ENCODE peak calls at places on chromosomes 13 and 19, in six cellular contexts. L, O, E, C, U and R are unnamed samples.

GRCh38 chr19:20279516-20279915 is 112.5 kb downstream of the ZNF486 start:
- DNase-seq in L (no peak), O (no peak), E (no peak), C (no peak), U (no peak), R (no peak)

GRCh38 chr19:42596391-42597071 is 1.8 kb upstream of the CEACAM8 start:
- DNase-seq in L (no peak), O (peak; percentile 65), E (peak; percentile 24), C (peak; percentile 22), U (no peak), R (peak; percentile 50)

GRCh38 chr19:33303791-33304759 is 1.7 kb upstream of the CEBPA start:
- DNase-seq in L (no peak), O (peak; percentile 8), E (no peak), C (no peak), U (no peak), R (no peak)

GRCh38 chr19:12800873-12801465 is 631 bp downstream of the PRDX2 start:
- DNase-seq in L (no peak), O (no peak), E (no peak), C (no peak), U (no peak), R (no peak)

GRCh38 chr13:95100525-95101121 is 200.6 kb downstream of the ABCC4 start:
- DNase-seq in L (no peak), O (no peak), E (peak; percentile 45), C (peak; percentile 49), U (peak; percentile 4), R (no peak)

GRCh38 chr13:62879071-62879470 is 1463.4 kb upstream of the PCDH20 start:
- DNase-seq in L (no peak), O (no peak), E (peak; percentile 17), C (no peak), U (no peak), R (peak; percentile 86)

GRCh38 chr13:113817860-113818691 is 45.8 kb downstream of the GAS6 start:
- DNase-seq in L (peak; percentile 38), O (no peak), E (no peak), C (no peak), U (no peak), R (no peak)

GRCh38 chr13:44237276-44237767 is 136.3 kb upstream of the SERP2 start:
- DNase-seq in L (peak; percentile 66), O (no peak), E (peak; percentile 18), C (peak; percentile 64), U (no peak), R (no peak)

GRCh38 chr19:48619692-48620565 is 623 bp downstream of the SPHK2 start:
- DNase-seq in L (no peak), O (no peak), E (no peak), C (no peak), U (no peak), R (no peak)

GRCh38 chr19:9306443-9306842 is 3.2 kb downstream of the ZNF699 start:
- DNase-seq in L (no peak), O (no peak), E (peak; percentile 25), C (peak; percentile 53), U (no peak), R (no peak)

GRCh38 chr19:55679343-55680257 is 4.6 kb downstream of the EPN1 start:
- DNase-seq in L (no peak), O (no peak), E (no peak), C (no peak), U (no peak), R (no peak)

GRCh38 chr19:2615782-2616181 is 86.7 kb downstream of the GNG7 start:
- DNase-seq in L (no peak), O (no peak), E (no peak), C (no peak), U (no peak), R (no peak)

GRCh38 chr13:44402902-44403719 is 29.5 kb downstream of the SERP2 start:
- DNase-seq in L (no peak), O (no peak), E (no peak), C (no peak), U (peak; percentile 72), R (no peak)

GRCh38 chr13:113938716-113939115 is 35.2 kb downstream of the C13orf46 start:
- DNase-seq in L (peak; percentile 27), O (no peak), E (no peak), C (no peak), U (peak; percentile 42), R (peak; percentile 16)

GRCh38 chr19:10419646-10420443 is 493 bp upstream of the PDE4A start:
- DNase-seq in L (no peak), O (peak; percentile 75), E (no peak), C (no peak), U (no peak), R (peak; percentile 94)

GRCh38 chr13:40344270-40345148 is 321.9 kb downstream of the FOXO1 start:
- DNase-seq in L (no peak), O (no peak), E (no peak), C (peak; percentile 79), U (no peak), R (no peak)

GRCh38 chr13:106287351-106287750 is 248.1 kb downstream of the EFNB2 start:
- DNase-seq in L (no peak), O (no peak), E (no peak), C (no peak), U (no peak), R (no peak)

GRCh38 chr19:18860302-18860700 is 28.5 kb downstream of the UPF1 start:
- DNase-seq in L (no peak), O (no peak), E (no peak), C (no peak), U (no peak), R (no peak)

GRCh38 chr19:19597809-19598306 is 20.6 kb downstream of the PBX4 start:
- DNase-seq in L (no peak), O (no peak), E (no peak), C (no peak), U (no peak), R (no peak)

GRCh38 chr19:15869109-15869555 is 28.7 kb downstream of the CYP4F2 start:
- DNase-seq in L (no peak), O (peak; percentile 65), E (peak; percentile 68), C (peak; percentile 6), U (no peak), R (peak; percentile 69)

GRCh38 chr13:46698910-46699460 is 98.0 kb downstream of the ESD start:
- DNase-seq in L (no peak), O (no peak), E (no peak), C (no peak), U (no peak), R (no peak)

GRCh38 chr19:38224014-38224862 is at the start of gene DPF1:
- DNase-seq in L (no peak), O (peak; percentile 91), E (peak; percentile 96), C (peak; percentile 74), U (peak; percentile 98), R (peak; percentile 95)

GRCh38 chr19:19674315-19674714 is 5.7 kb downstream of the ZNF101 start:
- DNase-seq in L (no peak), O (no peak), E (no peak), C (no peak), U (no peak), R (no peak)

GRCh38 chr13:51453308-51453958 is 597 bp upstream of the INTS6 start:
- DNase-seq in L (peak; percentile 91), O (peak; percentile 66), E (no peak), C (peak; percentile 81), U (peak; percentile 63), R (peak; percentile 77)

GRCh38 chr19:35495107-35496064 is 5.1 kb upstream of the KRTDAP start:
- DNase-seq in L (peak; percentile 75), O (peak; percentile 89), E (peak; percentile 86), C (peak; percentile 57), U (peak; percentile 77), R (peak; percentile 52)

GRCh38 chr13:112733112-112733511 is 43.3 kb downstream of the ATP11A start:
- DNase-seq in L (no peak), O (no peak), E (no peak), C (no peak), U (peak; percentile 89), R (no peak)